ENCODE peak calls at places on chromosomes 5 and 9, in seven cellular contexts. One of them, this sample, is unnamed.

GRCh38 chr5:97297063-97297715 is 114.1 kb upstream of the RIOK2 start:
- DNase-seq in NCI-H1436: peak
- DNase-seq in psoas muscle: no peak
- DNase-seq in germinal center: peak
- DNase-seq in aorta: no peak
- DNase-seq in AG09309: no peak
- DNase-seq in NCI-H2081: peak
- DNase-seq in this sample: no peak

GRCh38 chr5:143111799-143112198 is 291.7 kb downstream of the NR3C1 start:
- DNase-seq in NCI-H1436: no peak
- DNase-seq in psoas muscle: no peak
- DNase-seq in germinal center: no peak
- DNase-seq in aorta: no peak
- DNase-seq in AG09309: no peak
- DNase-seq in NCI-H2081: no peak
- DNase-seq in this sample: no peak

GRCh38 chr9:114282926-114283325 is 40.0 kb upstream of the ORM1 start:
- DNase-seq in NCI-H1436: peak
- DNase-seq in psoas muscle: peak
- DNase-seq in germinal center: no peak
- DNase-seq in aorta: peak
- DNase-seq in AG09309: peak
- DNase-seq in NCI-H2081: no peak
- DNase-seq in this sample: no peak

GRCh38 chr9:133995012-133995896 is 3.1 kb upstream of the VAV2 start:
- DNase-seq in NCI-H1436: peak
- DNase-seq in psoas muscle: peak
- DNase-seq in germinal center: no peak
- DNase-seq in aorta: no peak
- DNase-seq in AG09309: no peak
- DNase-seq in NCI-H2081: no peak
- DNase-seq in this sample: peak

GRCh38 chr5:32283539-32284377 is 29.0 kb downstream of the MTMR12 start:
- DNase-seq in NCI-H1436: no peak
- DNase-seq in psoas muscle: no peak
- DNase-seq in germinal center: no peak
- DNase-seq in aorta: no peak
- DNase-seq in AG09309: no peak
- DNase-seq in NCI-H2081: no peak
- DNase-seq in this sample: peak

GRCh38 chr5:142618125-142618524 is 67.8 kb downstream of the FGF1 start:
- DNase-seq in NCI-H1436: no peak
- DNase-seq in psoas muscle: no peak
- DNase-seq in germinal center: no peak
- DNase-seq in aorta: no peak
- DNase-seq in AG09309: no peak
- DNase-seq in NCI-H2081: no peak
- DNase-seq in this sample: no peak

GRCh38 chr5:115962565-115963402 is 509 bp downstream of the LVRN start:
- DNase-seq in NCI-H1436: no peak
- DNase-seq in psoas muscle: peak
- DNase-seq in germinal center: peak
- DNase-seq in aorta: peak
- DNase-seq in AG09309: no peak
- DNase-seq in NCI-H2081: no peak
- DNase-seq in this sample: no peak

GRCh38 chr5:174188300-174188699 is 142.8 kb downstream of the NSG2 start:
- DNase-seq in NCI-H1436: no peak
- DNase-seq in psoas muscle: peak
- DNase-seq in germinal center: no peak
- DNase-seq in aorta: no peak
- DNase-seq in AG09309: no peak
- DNase-seq in NCI-H2081: no peak
- DNase-seq in this sample: no peak

GRCh38 chr5:34007116-34007674 is 655 bp downstream of the AMACR start:
- DNase-seq in NCI-H1436: no peak
- DNase-seq in psoas muscle: no peak
- DNase-seq in germinal center: no peak
- DNase-seq in aorta: no peak
- DNase-seq in AG09309: no peak
- DNase-seq in NCI-H2081: no peak
- DNase-seq in this sample: no peak

GRCh38 chr9:90767523-90768100 is 34.0 kb upstream of the SYK start:
- DNase-seq in NCI-H1436: no peak
- DNase-seq in psoas muscle: no peak
- DNase-seq in germinal center: no peak
- DNase-seq in aorta: no peak
- DNase-seq in AG09309: no peak
- DNase-seq in NCI-H2081: no peak
- DNase-seq in this sample: no peak

GRCh38 chr9:9998491-9999287 is 614.1 kb downstream of the PTPRD start:
- DNase-seq in NCI-H1436: peak
- DNase-seq in psoas muscle: no peak
- DNase-seq in germinal center: no peak
- DNase-seq in aorta: no peak
- DNase-seq in AG09309: no peak
- DNase-seq in NCI-H2081: peak
- DNase-seq in this sample: no peak

GRCh38 chr5:138922494-138922893 is 47.4 kb upstream of the LRRTM2 start:
- DNase-seq in NCI-H1436: no peak
- DNase-seq in psoas muscle: no peak
- DNase-seq in germinal center: no peak
- DNase-seq in aorta: no peak
- DNase-seq in AG09309: no peak
- DNase-seq in NCI-H2081: no peak
- DNase-seq in this sample: no peak

GRCh38 chr5:76356887-76357286 is 46.2 kb upstream of the IQGAP2 start:
- DNase-seq in NCI-H1436: no peak
- DNase-seq in psoas muscle: no peak
- DNase-seq in germinal center: no peak
- DNase-seq in aorta: no peak
- DNase-seq in AG09309: no peak
- DNase-seq in NCI-H2081: no peak
- DNase-seq in this sample: no peak

This sample was measured in natural killer cell treated with Interleukin-12 subunit alpha and Interleukin-12 subunit beta and Interleukin-15 and Interleukin-18, amount 100 ng/mL, for 72 hours.